ENCODE peak calls at places on chromosomes 4 and X, in four cellular contexts. One of them, this sample, is unnamed.

GRCh38 chrX:35711281-35711680 is 86.9 kb upstream of the MAGEB16 start:
- DNase-seq in endodermal cell: no peak
- DNase-seq in K562: no peak
- DNase-seq in foreskin keratinocyte: no peak
- DNase-seq in this sample: no peak

GRCh38 chrX:103626855-103627254 is 1.9 kb upstream of the TCEAL1 start:
- DNase-seq in K562: no peak
- DNase-seq in foreskin keratinocyte: no peak
- DNase-seq in endodermal cell: no peak
- DNase-seq in this sample: peak

GRCh38 chrX:68647156-68647957 is at the start of gene STARD8:
- DNase-seq in foreskin keratinocyte: no peak
- DNase-seq in K562: peak
- DNase-seq in endodermal cell: peak
- DNase-seq in this sample: no peak

GRCh38 chr4:150173854-150174398 is 95.7 kb downstream of the DCLK2 start:
- DNase-seq in foreskin keratinocyte: no peak
- DNase-seq in endodermal cell: no peak
- DNase-seq in K562: no peak
- DNase-seq in this sample: no peak

GRCh38 chrX:331145-331771 is 12.7 kb upstream of the GTPBP6 start:
- DNase-seq in endodermal cell: peak
- DNase-seq in K562: no peak
- DNase-seq in foreskin keratinocyte: no peak
- DNase-seq in this sample: no peak

GRCh38 chrX:75229774-75230173 is 44.1 kb upstream of the UPRT start:
- DNase-seq in foreskin keratinocyte: no peak
- DNase-seq in K562: no peak
- DNase-seq in endodermal cell: no peak
- DNase-seq in this sample: no peak

GRCh38 chr4:182925298-182925738 is 8.1 kb upstream of the DCTD start:
- DNase-seq in K562: peak
- DNase-seq in foreskin keratinocyte: no peak
- DNase-seq in endodermal cell: peak
- DNase-seq in this sample: no peak

GRCh38 chr4:52880994-52881393 is 18.9 kb downstream of the RASL11B start:
- DNase-seq in endodermal cell: no peak
- DNase-seq in foreskin keratinocyte: no peak
- DNase-seq in K562: no peak
- DNase-seq in this sample: no peak

GRCh38 chr4:3460926-3461325 is 2.2 kb upstream of the DOK7 start:
- DNase-seq in K562: no peak
- DNase-seq in endodermal cell: no peak
- DNase-seq in foreskin keratinocyte: no peak
- DNase-seq in this sample: no peak

GRCh38 chrX:132209527-132209926 is 9.7 kb downstream of the RAP2C start:
- DNase-seq in foreskin keratinocyte: no peak
- DNase-seq in endodermal cell: no peak
- DNase-seq in K562: no peak
- DNase-seq in this sample: no peak

GRCh38 chr4:80229128-80229527 is 31.8 kb downstream of the PRDM8 start:
- DNase-seq in endodermal cell: no peak
- DNase-seq in foreskin keratinocyte: no peak
- DNase-seq in K562: no peak
- DNase-seq in this sample: no peak
- H3K27ac ChIP-seq in endodermal cell: no peak
- H3K27ac ChIP-seq in foreskin keratinocyte: no peak
- H3K27ac ChIP-seq in K562: no peak
- H3K27ac ChIP-seq in this sample: no peak

DNA sequence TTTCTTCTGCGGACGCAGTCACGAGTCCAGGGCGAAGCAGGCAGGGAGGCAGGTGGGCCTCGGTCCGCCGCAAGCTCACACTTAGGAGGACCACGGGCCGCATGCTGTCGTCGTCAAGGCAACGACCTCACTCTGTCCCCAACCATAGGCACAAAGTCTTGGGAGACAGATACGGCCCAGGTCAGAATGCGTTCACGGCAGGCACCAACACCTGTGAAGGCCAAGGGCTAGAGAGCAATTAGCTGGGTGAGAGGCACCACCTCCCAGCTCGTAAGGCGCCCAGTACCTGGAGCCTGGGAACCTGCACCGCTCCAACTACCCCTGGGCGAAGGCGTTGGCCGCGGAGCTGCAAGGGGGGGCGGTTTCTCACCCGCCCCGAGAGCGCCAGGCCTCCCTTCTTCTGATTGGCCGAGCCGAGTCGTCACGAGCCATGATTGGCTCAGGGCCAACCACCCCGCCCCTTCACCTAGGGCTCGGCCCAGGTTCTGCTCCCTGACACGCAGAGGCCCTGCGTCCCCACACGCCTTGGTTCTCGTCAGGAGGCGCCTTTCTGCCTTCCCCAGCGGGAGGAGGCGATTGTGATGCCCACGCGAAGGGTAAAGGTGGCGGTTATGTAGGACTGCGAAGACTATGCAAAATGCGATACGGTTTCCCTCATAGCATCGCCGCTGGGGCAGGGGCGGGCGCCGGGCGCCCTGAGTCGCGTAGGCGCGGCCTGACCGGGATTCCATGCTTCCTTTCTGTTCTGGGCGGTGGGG is at the start of gene CDKL2:
- DNase-seq in K562: peak
- DNase-seq in foreskin keratinocyte: peak
- DNase-seq in endodermal cell: peak
- DNase-seq in this sample: no peak
- H3K27ac ChIP-seq in K562: no peak
- H3K27ac ChIP-seq in foreskin keratinocyte: no peak
- H3K27ac ChIP-seq in endodermal cell: no peak
- H3K27ac ChIP-seq in this sample: no peak

GRCh38 chr4:95215991-95216605 is 332.7 kb downstream of the UNC5C start:
- DNase-seq in endodermal cell: no peak
- DNase-seq in K562: no peak
- DNase-seq in foreskin keratinocyte: no peak
- DNase-seq in this sample: no peak

GRCh38 chr4:95217197-95217596 is 331.6 kb downstream of the UNC5C start:
- DNase-seq in endodermal cell: no peak
- DNase-seq in K562: no peak
- DNase-seq in foreskin keratinocyte: no peak
- DNase-seq in this sample: no peak

GRCh38 chr4:95213361-95213760 is 335.4 kb downstream of the UNC5C start:
- DNase-seq in endodermal cell: no peak
- DNase-seq in foreskin keratinocyte: no peak
- DNase-seq in K562: no peak
- DNase-seq in this sample: no peak

GRCh38 chr4:95219109-95219508 is 329.7 kb downstream of the UNC5C start:
- DNase-seq in K562: no peak
- DNase-seq in foreskin keratinocyte: no peak
- DNase-seq in endodermal cell: no peak
- DNase-seq in this sample: no peak

DNA sequence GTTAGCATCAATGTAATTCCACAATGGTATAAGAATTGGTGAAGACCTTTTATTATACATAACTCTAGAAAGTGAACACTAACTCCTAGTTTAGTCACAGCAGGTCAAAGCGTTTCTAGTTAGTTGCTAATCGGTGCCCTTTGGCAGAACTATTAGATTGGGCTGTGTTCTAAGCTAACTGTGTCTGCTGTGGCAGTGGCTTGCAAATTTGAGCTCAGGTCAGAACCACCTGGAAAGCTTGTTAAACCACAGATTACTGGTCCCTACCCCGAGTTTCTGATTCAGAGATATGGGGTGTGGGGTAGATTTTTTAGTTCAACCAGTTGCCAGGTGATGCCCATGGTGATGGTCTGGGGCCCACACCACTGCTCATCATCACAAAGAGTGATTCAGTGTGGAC is 332.1 kb downstream of the UNC5C start:
- DNase-seq in foreskin keratinocyte: no peak
- DNase-seq in K562: no peak
- DNase-seq in endodermal cell: no peak
- DNase-seq in this sample: no peak
- H3K27ac ChIP-seq in foreskin keratinocyte: no peak
- H3K27ac ChIP-seq in K562: no peak
- H3K27ac ChIP-seq in endodermal cell: no peak
- H3K27ac ChIP-seq in this sample: no peak

GRCh38 chr4:153154010-153154975 is 50.0 kb upstream of the TRIM2 start:
- DNase-seq in foreskin keratinocyte: no peak
- DNase-seq in endodermal cell: no peak
- DNase-seq in K562: no peak
- DNase-seq in this sample: no peak
- H3K27ac ChIP-seq in foreskin keratinocyte: no peak
- H3K27ac ChIP-seq in endodermal cell: peak
- H3K27ac ChIP-seq in K562: no peak
- H3K27ac ChIP-seq in this sample: no peak

GRCh38 chr4:76463568-76463967 is 28.5 kb downstream of the SHROOM3 start:
- DNase-seq in endodermal cell: no peak
- DNase-seq in K562: no peak
- DNase-seq in foreskin keratinocyte: no peak
- DNase-seq in this sample: no peak

GRCh38 chr4:76457885-76458284 is 22.9 kb downstream of the SHROOM3 start:
- DNase-seq in endodermal cell: peak
- DNase-seq in foreskin keratinocyte: peak
- DNase-seq in K562: no peak
- DNase-seq in this sample: no peak

GRCh38 chr4:76458297-76458696 is 23.3 kb downstream of the SHROOM3 start:
- DNase-seq in K562: no peak
- DNase-seq in endodermal cell: no peak
- DNase-seq in foreskin keratinocyte: no peak
- DNase-seq in this sample: no peak

GRCh38 chr4:76458829-76459228 is 23.8 kb downstream of the SHROOM3 start:
- DNase-seq in endodermal cell: peak
- DNase-seq in foreskin keratinocyte: no peak
- DNase-seq in K562: no peak
- DNase-seq in this sample: no peak

DNA sequence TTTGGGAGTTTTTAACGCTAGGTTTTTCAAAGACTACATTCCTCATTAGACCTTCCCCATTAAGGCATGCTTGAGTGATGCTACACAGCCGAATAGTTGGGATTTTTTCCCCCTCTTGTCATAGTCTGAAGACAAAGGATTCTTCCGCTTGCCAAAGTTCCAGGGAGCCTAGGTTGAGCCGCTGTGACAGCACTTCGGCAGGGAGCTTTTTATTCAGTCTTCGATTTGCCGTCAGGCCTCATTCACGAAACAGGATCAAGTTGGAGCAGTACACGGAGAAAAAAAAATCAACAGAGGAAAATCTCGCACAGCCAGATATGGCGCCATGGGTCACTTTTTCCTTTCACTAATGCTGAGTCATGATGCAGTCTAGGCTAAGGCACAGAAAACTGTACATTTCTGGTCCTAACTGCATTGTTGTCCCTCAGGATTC is 24.3 kb downstream of the SHROOM3 start:
- DNase-seq in endodermal cell: peak
- DNase-seq in foreskin keratinocyte: peak
- DNase-seq in K562: peak
- DNase-seq in this sample: no peak
- H3K27ac ChIP-seq in endodermal cell: peak
- H3K27ac ChIP-seq in foreskin keratinocyte: peak
- H3K27ac ChIP-seq in K562: peak
- H3K27ac ChIP-seq in this sample: peak

GRCh38 chrX:17737707-17738001 is 361 bp downstream of the SCML1 start:
- DNase-seq in endodermal cell: no peak
- DNase-seq in K562: no peak
- DNase-seq in foreskin keratinocyte: no peak
- DNase-seq in this sample: no peak

GRCh38 chrX:17736856-17737706 is at the start of gene SCML1:
- DNase-seq in K562: peak
- DNase-seq in foreskin keratinocyte: peak
- DNase-seq in endodermal cell: peak
- DNase-seq in this sample: peak

GRCh38 chrX:17740137-17741122 is 3.1 kb downstream of the SCML1 start:
- DNase-seq in endodermal cell: no peak
- DNase-seq in K562: no peak
- DNase-seq in foreskin keratinocyte: no peak
- DNase-seq in this sample: no peak

GRCh38 chrX:17738002-17738713 is 865 bp downstream of the SCML1 start:
- DNase-seq in K562: no peak
- DNase-seq in foreskin keratinocyte: peak
- DNase-seq in endodermal cell: peak
- DNase-seq in this sample: no peak

GRCh38 chrX:17738737-17739535 is 1.6 kb downstream of the SCML1 start:
- DNase-seq in endodermal cell: no peak
- DNase-seq in foreskin keratinocyte: no peak
- DNase-seq in K562: no peak
- DNase-seq in this sample: no peak
- H3K27ac ChIP-seq in endodermal cell: no peak
- H3K27ac ChIP-seq in foreskin keratinocyte: peak
- H3K27ac ChIP-seq in K562: no peak
- H3K27ac ChIP-seq in this sample: peak